ENCODE peak calls at places on chromosomes 13 and 19, in five cellular contexts. D, B, R, Y and Z are unnamed samples. For H3K4me1, the result is how much of the 10 kb centered on the place peaks cover.

GRCh38 chr13:111245781-111246384 is 74.6 kb upstream of the TEX29 start:
- DNase-seq in R (peak), Y (peak), D (no peak), B (no peak), Z (peak)

GRCh38 chr13:60620611-60621395 is 223.8 kb downstream of the TDRD3 start:
- DNase-seq in B (no peak), R (no peak), Y (no peak), D (no peak), Z (peak)

GRCh38 chr13:72599148-72599743 is 128.2 kb downstream of the MZT1 start:
- DNase-seq in D (no peak), Y (no peak), R (no peak), B (no peak), Z (no peak)

GRCh38 chr13:66875264-66875663 is 354.9 kb downstream of the PCDH9 start:
- DNase-seq in Y (no peak), B (no peak), D (no peak), R (no peak), Z (no peak)

GRCh38 chr19:13294812-13295567 is 144.8 kb downstream of the IER2 start:
- DNase-seq in Y (no peak), D (no peak), B (no peak), R (no peak), Z (no peak)

GRCh38 chr13:46544811-46545210 is 8.2 kb upstream of the LRCH1 start:
- DNase-seq in B (no peak), R (no peak), D (no peak), Y (no peak), Z (no peak)

GRCh38 chr19:35055715-35056179 is 14.2 kb downstream of the HPN start:
- DNase-seq in Y (no peak), B (peak), D (no peak), R (no peak), Z (no peak)

GRCh38 chr19:29321116-29321515 is 108.2 kb upstream of the UQCRFS1 start:
- DNase-seq in Y (no peak), B (no peak), D (no peak), R (no peak), Z (no peak)

GRCh38 chr19:21046489-21046888 is 26.0 kb downstream of the ZNF430 start:
- DNase-seq in D (no peak), B (no peak), R (no peak), Y (no peak), Z (no peak)

GRCh38 chr19:50835785-50836542 is 2.6 kb upstream of the KLK15 start:
- DNase-seq in R (peak), Y (peak), D (peak), B (peak), Z (peak)

GRCh38 chr13:113862191-113862765 is 1.6 kb downstream of the GAS6 start:
- DNase-seq in D (no peak), B (no peak), R (peak), Y (peak), Z (no peak)

GRCh38 chr19:33373701-33374405 is at the start of gene CEBPG:
- DNase-seq in D (peak), B (peak), Y (peak), R (peak), Z (peak)

GRCh38 chr19:6712692-6713670 is 7.5 kb downstream of the C3 start:
- DNase-seq in D (no peak), B (no peak), Y (no peak), R (no peak), Z (no peak)

GRCh38 chr13:49807681-49808080 is 15.2 kb upstream of the KPNA3 start:
- DNase-seq in R (no peak), Y (no peak), B (no peak), D (no peak), Z (no peak)

GRCh38 chr13:80931118-80931517 is 590.2 kb upstream of the SPRY2 start:
- DNase-seq in B (no peak), D (no peak), Y (no peak), R (no peak), Z (no peak)

GRCh38 chr19:46958542-46958941 is 61.1 kb upstream of the NPAS1 start:
- DNase-seq in D (peak), B (no peak), R (no peak), Y (peak), Z (peak)

GRCh38 chr19:12982648-12983047 is 12.6 kb upstream of the NFIX start:
- DNase-seq in D (no peak), Y (no peak), R (no peak), B (no peak), Z (no peak)

GRCh38 chr13:107124129-107124718 is 556.3 kb upstream of the ARGLU1 start:
- DNase-seq in B (peak), R (no peak), Y (peak), D (peak), Z (peak)

GRCh38 chr13:73521970-73522549 is 463.3 kb downstream of the KLF5 start:
- DNase-seq in Y (no peak), R (no peak), D (no peak), B (no peak), Z (peak)

GRCh38 chr19:41307954-41308449 is 2.0 kb upstream of the CCDC97 start:
- DNase-seq in B (no peak), D (no peak), R (no peak), Y (no peak), Z (no peak)

DNA sequence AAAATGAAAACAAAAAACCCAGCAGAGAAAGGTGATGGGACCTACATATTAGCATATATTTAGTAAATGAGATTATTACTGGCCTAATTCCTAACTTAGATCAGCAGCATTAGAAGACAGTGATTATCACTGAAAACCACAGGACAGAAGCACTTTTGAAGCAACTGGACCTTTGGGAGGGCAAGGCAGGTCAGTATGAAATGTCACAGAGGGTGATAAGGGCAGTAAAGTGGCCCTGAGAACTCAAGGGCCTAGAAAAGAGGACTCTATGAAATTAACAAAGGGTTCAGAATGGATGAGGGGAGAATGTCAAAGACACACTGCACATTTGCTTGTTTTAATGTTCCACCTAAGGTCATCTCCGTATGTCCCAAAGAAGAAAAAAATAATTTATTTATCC is 148.7 kb downstream of the VWA8 start:
- DNase-seq in Y (no peak), D (no peak), B (no peak), R (no peak), Z (no peak)
- H3K9ac ChIP-seq in Y (no peak), D (no peak), B (no peak), R (no peak), Z (no peak)

GRCh38 chr19:44755219-44755618 is 6.7 kb downstream of the BCL3 start:
- DNase-seq in Y (no peak), D (no peak), B (no peak), R (no peak), Z (no peak)
- H3K4me1 ChIP-seq in Y (half or more), D (under half), B (under half), R (under half), Z (under half)

GRCh38 chr19:17240855-17241399 is 4.8 kb downstream of the NR2F6 start:
- DNase-seq in B (no peak), R (no peak), D (no peak), Y (no peak), Z (no peak)
- H3K4me2 ChIP-seq in B (no peak), R (no peak), D (no peak), Y (no peak), Z (no peak)

GRCh38 chr19:4922530-4923378 is 13.5 kb downstream of the UHRF1 start:
- DNase-seq in D (no peak), R (no peak), Y (no peak), B (no peak), Z (no peak)
- H3K9ac ChIP-seq in D (no peak), R (no peak), Y (no peak), B (no peak), Z (no peak)

GRCh38 chr13:24304620-24305019 is 4.8 kb upstream of the C1QTNF9 start:
- DNase-seq in Y (no peak), B (no peak), R (no peak), D (no peak), Z (no peak)

GRCh38 chr13:24307211-24308067 is 1.9 kb upstream of the C1QTNF9 start:
- DNase-seq in B (no peak), Y (no peak), R (no peak), D (no peak), Z (no peak)

GRCh38 chr13:24308068-24308445 is 1.3 kb upstream of the C1QTNF9 start:
- DNase-seq in D (no peak), B (no peak), Y (no peak), R (no peak), Z (no peak)

GRCh38 chr13:24306632-24307031 is 2.7 kb upstream of the C1QTNF9 start:
- DNase-seq in B (no peak), R (peak), D (no peak), Y (peak), Z (peak)

DNA sequence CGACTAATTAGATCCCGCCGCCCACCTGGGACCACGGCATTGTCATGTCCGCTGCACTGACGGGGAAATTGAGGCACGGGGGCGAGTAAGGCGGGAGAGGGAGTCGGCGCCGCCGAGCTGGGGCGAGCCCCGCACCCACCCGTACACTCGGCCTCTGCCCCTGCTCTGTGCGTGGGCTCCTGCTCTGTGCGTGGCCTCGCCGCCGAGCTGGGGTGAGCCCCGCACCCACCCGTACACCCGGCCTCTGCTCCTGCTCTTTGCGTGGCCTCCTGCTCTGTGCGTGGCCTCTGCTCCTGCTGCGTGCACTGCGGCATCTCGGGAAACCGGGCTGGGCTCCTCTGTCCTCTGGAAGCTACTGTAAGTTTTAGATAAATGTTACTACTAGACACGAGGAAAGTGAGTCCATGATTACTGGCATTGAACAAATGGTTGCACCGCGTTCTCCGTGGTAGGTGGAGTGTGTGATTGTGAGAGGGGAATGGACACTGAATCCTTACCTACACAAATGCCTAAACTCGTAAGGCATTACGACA is 826 bp upstream of the C1QTNF9 start:
- DNase-seq in B (no peak), D (no peak), R (no peak), Y (no peak), Z (no peak)
- H3K4me1 ChIP-seq in B (under half), D (under half), R (under half), Y (under half), Z (under half)

DNA sequence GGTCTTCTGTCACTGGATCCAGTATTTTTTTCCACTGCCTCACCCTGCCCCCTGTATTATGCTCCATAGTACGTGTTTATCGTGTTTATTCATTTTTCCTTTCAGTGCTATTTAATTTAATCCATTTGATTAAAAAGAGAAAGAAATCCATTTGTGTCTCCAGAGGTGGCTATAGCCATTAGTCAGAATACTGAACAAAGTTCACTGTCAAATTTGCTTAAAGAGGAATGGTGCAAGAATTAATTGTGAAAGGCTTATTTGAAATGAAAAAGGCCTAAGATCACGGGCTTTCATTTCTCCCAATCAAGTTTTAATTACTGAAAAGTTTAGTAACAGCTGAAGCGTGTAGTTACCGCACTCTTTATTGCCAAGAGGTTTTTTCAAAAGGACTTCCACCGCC is 115.1 kb downstream of the COG6 start:
- DNase-seq in R (no peak), B (no peak), Y (no peak), D (no peak), Z (no peak)
- H3K4me2 ChIP-seq in R (no peak), B (no peak), Y (no peak), D (no peak), Z (no peak)

GRCh38 chr19:58354478-58355030 is 1.3 kb upstream of the A1BG start:
- DNase-seq in B (no peak), D (no peak), Y (no peak), R (no peak), Z (no peak)

GRCh38 chr19:58356971-58357797 is 3.9 kb upstream of the A1BG start:
- DNase-seq in D (no peak), R (no peak), B (no peak), Y (peak), Z (peak)

GRCh38 chr19:58356236-58356970 is 3.1 kb upstream of the A1BG start:
- DNase-seq in D (peak), R (peak), Y (peak), B (no peak), Z (peak)

GRCh38 chr19:58355215-58355796 is 2.0 kb upstream of the A1BG start:
- DNase-seq in D (no peak), R (no peak), Y (no peak), B (no peak), Z (no peak)

DNA sequence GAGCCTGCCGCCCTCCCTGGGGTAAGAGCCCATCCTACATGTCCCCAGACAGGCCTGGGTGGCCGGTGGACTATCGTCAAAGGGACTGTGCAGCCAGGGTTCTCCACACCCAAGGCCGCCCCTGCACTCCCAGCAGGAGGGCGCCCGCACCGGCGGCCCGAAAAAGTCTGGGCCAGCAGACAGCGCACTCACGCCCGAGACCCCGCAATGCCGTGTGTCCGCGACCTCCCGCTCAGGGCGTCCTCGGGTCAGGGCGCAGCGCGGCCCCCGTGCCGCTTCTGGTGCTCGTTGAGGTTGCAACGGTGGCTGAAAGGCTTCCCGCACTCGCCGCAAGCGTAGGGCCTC is 2.6 kb upstream of the A1BG start:
- DNase-seq in B (no peak), R (no peak), Y (no peak), D (no peak), Z (no peak)
- H3K9ac ChIP-seq in B (no peak), R (no peak), Y (no peak), D (no peak), Z (no peak)